ENCODE peak calls at places on chromosomes 7 and 10, in ten cellular contexts. P is CD8-positive, alpha-beta memory T cell; Q is KBM-7; M is RPMI7951; L is left cardiac atrium; D is HFF-Myc; I is activated CD8-positive, alpha-beta memory T cell treated with anti-CD3 and anti-CD28 coated beads for 48 hours; T is epithelial cell of prostate; H is activated T-helper 1 cell treated with anti-CD3 and anti-CD28 coated beads, Interleukin-2, amount 50 U/mL, for 16 hours; O is T-helper 1 cell. C is an unnamed sample.

GRCh38 chr10:12448729-12449391 is 99.5 kb downstream of the CAMK1D start:
- DNase-seq in L (no peak), D (peak), I (peak), P (peak), T (peak), O (peak), Q (peak), H (peak), M (peak), C (no peak)

GRCh38 chr10:72682626-72683025 is 9.3 kb upstream of the MCU start:
- DNase-seq in D (no peak), O (no peak), Q (peak), M (peak), P (no peak), I (no peak), T (no peak), L (no peak), H (no peak), C (no peak)

GRCh38 chr10:58453098-58453497 is 59.6 kb upstream of the BICC1 start:
- DNase-seq in T (no peak), H (no peak), Q (no peak), O (no peak), L (no peak), P (no peak), M (no peak), I (no peak), D (no peak), C (no peak)

GRCh38 chr10:14380746-14381145 is 50.0 kb upstream of the FRMD4A start:
- DNase-seq in Q (no peak), P (no peak), L (no peak), H (no peak), T (no peak), D (no peak), O (no peak), M (no peak), I (no peak), C (no peak)

GRCh38 chr10:121131426-121132277 is 280.5 kb downstream of the WDR11 start:
- DNase-seq in P (no peak), I (no peak), O (no peak), Q (no peak), D (no peak), L (no peak), M (no peak), H (no peak), T (no peak), C (peak)

GRCh38 chr7:11130012-11130411 is 156.3 kb downstream of the PHF14 start:
- DNase-seq in Q (no peak), I (no peak), D (peak), P (no peak), O (no peak), T (no peak), H (no peak), M (peak), L (no peak), C (no peak)

GRCh38 chr10:133085251-133086125 is 2.2 kb upstream of the ADGRA1 start:
- DNase-seq in Q (no peak), T (no peak), L (no peak), I (no peak), P (no peak), M (no peak), H (no peak), D (no peak), O (no peak), C (peak)

GRCh38 chr10:66564341-66564740 is 361.5 kb upstream of the LRRTM3 start:
- DNase-seq in M (no peak), L (no peak), H (no peak), D (no peak), T (no peak), Q (no peak), I (no peak), O (no peak), P (no peak), C (no peak)

GRCh38 chr10:6204341-6205191 is 1.8 kb downstream of the PFKFB3 start:
- DNase-seq in P (no peak), D (no peak), L (peak), H (no peak), I (no peak), Q (no peak), T (peak), M (peak), O (no peak), C (peak)

GRCh38 chr7:111091623-111092370 is 870 bp downstream of the LRRN3 start:
- DNase-seq in H (no peak), L (no peak), T (no peak), Q (no peak), D (no peak), O (no peak), I (no peak), M (no peak), P (no peak), C (no peak)

GRCh38 chr10:85641479-85641967 is 725.1 kb downstream of the GRID1 start:
- DNase-seq in P (no peak), D (no peak), M (peak), H (no peak), I (no peak), O (no peak), L (no peak), Q (no peak), T (peak), C (no peak)

GRCh38 chr10:132114953-132115520 is 49.3 kb downstream of the JAKMIP3 start:
- DNase-seq in D (no peak), T (no peak), P (no peak), O (no peak), M (no peak), L (peak), I (no peak), H (no peak), Q (no peak), C (peak)

GRCh38 chr10:121087129-121087528 is 236.0 kb downstream of the WDR11 start:
- DNase-seq in I (no peak), H (no peak), P (no peak), T (no peak), D (no peak), Q (no peak), M (no peak), O (no peak), L (no peak), C (no peak)

GRCh38 chr10:116274141-116274861 is 1.3 kb upstream of the GFRA1 start:
- DNase-seq in T (no peak), I (no peak), P (no peak), H (no peak), L (peak), D (peak), O (no peak), Q (no peak), M (no peak), C (peak)

GRCh38 chr10:44083719-44084400 is 301.0 kb downstream of the CXCL12 start:
- DNase-seq in I (no peak), O (no peak), P (no peak), D (no peak), L (no peak), T (no peak), Q (no peak), H (no peak), M (no peak), C (no peak)

GRCh38 chr10:2688958-2689357 is 378.4 kb upstream of the PFKP start:
- DNase-seq in P (no peak), I (no peak), L (no peak), T (no peak), O (no peak), H (no peak), D (no peak), M (no peak), Q (no peak), C (no peak)

GRCh38 chr7:85130702-85131101 is 56.2 kb downstream of the SEMA3D start:
- DNase-seq in D (no peak), M (peak), L (no peak), H (no peak), I (no peak), P (no peak), T (no peak), O (no peak), Q (no peak), C (no peak)

GRCh38 chr7:105849122-105849855 is 27.1 kb downstream of the ATXN7L1 start:
- DNase-seq in I (peak), M (peak), P (peak), T (peak), Q (no peak), H (peak), O (peak), D (no peak), L (no peak), C (no peak)